ENCODE peak calls at places on chromosomes 4 and X, in four cellular contexts. T is adipocyte, L is endothelial cell of umbilical vein, Z is left ventricle myocardium inferior. D is an unnamed sample.

GRCh38 chr4:23782778-23783455 is 106.9 kb downstream of the PPARGC1A start:
- DNase-seq in T (no peak), L (no peak), Z (no peak), D (no peak)

GRCh38 chrX:136814847-136815634 is 34.3 kb upstream of the ARHGEF6 start:
- DNase-seq in T (no peak), L (no peak), Z (no peak), D (no peak)

GRCh38 chrX:30620980-30621716 is 32.1 kb upstream of the GK start:
- DNase-seq in T (peak; percentile 67), L (no peak), Z (no peak), D (no peak)

GRCh38 chr4:82774711-82775171 is 23.9 kb downstream of the SCD5 start:
- DNase-seq in T (peak; percentile 46), L (no peak), Z (no peak), D (no peak)

GRCh38 chr4:55440786-55441185 is 45.0 kb downstream of the TMEM165 start:
- DNase-seq in T (no peak), L (no peak), Z (no peak), D (no peak)

GRCh38 chr4:10267066-10267465 is 150.5 kb upstream of the WDR1 start:
- DNase-seq in T (no peak), L (no peak), Z (no peak), D (peak; percentile 22)

GRCh38 chr4:91031761-91032160 is 904.6 kb downstream of the CCSER1 start:
- DNase-seq in T (no peak), L (no peak), Z (no peak), D (no peak)

GRCh38 chrX:133639726-133640125 is 224.4 kb upstream of the GPC4 start:
- DNase-seq in T (no peak), L (no peak), Z (no peak), D (no peak)

GRCh38 chr4:10054571-10055041 is 33.3 kb upstream of the SLC2A9 start:
- DNase-seq in T (no peak), L (peak; percentile 74), Z (no peak), D (no peak)

GRCh38 chr4:5758741-5759140 is 47.7 kb downstream of the EVC start:
- DNase-seq in T (peak; percentile 89), L (peak; percentile 78), Z (no peak), D (no peak)

GRCh38 chr4:123621072-123621705 is 224.6 kb downstream of the SPRY1 start:
- DNase-seq in T (no peak), L (peak; percentile 84), Z (no peak), D (no peak)

GRCh38 chr4:965048-965765 is 8.2 kb downstream of the DGKQ start:
- DNase-seq in T (no peak), L (no peak), Z (no peak), D (no peak)

GRCh38 chr4:100907465-100908454 is 389.9 kb upstream of the EMCN start:
- DNase-seq in T (peak; percentile 40), L (peak; percentile 47), Z (no peak), D (no peak)

GRCh38 chr4:47824844-47825243 is 13.0 kb downstream of the CORIN start:
- DNase-seq in T (no peak), L (no peak), Z (peak; percentile 57), D (no peak)

GRCh38 chr4:96698891-96699290 is 859.0 kb downstream of the PDHA2 start:
- DNase-seq in T (no peak), L (no peak), Z (no peak), D (no peak)

GRCh38 chr4:52014903-52015302 is 5.3 kb downstream of the LRRC66 start:
- DNase-seq in T (no peak), L (no peak), Z (no peak), D (no peak)

GRCh38 chr4:142961866-142962265 is 115.8 kb upstream of the INPP4B start:
- DNase-seq in T (peak; percentile 51), L (no peak), Z (no peak), D (no peak)

GRCh38 chr4:128461300-128462103 is 173.9 kb upstream of the PGRMC2 start:
- DNase-seq in T (peak; percentile 88), L (peak; percentile 95), Z (no peak), D (no peak)

GRCh38 chr4:128462104-128462783 is 174.6 kb upstream of the PGRMC2 start:
- DNase-seq in T (no peak), L (no peak), Z (no peak), D (no peak)

GRCh38 chr4:128455480-128455879 is 167.9 kb upstream of the PGRMC2 start:
- DNase-seq in T (no peak), L (no peak), Z (no peak), D (no peak)

GRCh38 chr4:128463006-128463405 is 175.4 kb upstream of the PGRMC2 start:
- DNase-seq in T (no peak), L (no peak), Z (no peak), D (no peak)

DNA sequence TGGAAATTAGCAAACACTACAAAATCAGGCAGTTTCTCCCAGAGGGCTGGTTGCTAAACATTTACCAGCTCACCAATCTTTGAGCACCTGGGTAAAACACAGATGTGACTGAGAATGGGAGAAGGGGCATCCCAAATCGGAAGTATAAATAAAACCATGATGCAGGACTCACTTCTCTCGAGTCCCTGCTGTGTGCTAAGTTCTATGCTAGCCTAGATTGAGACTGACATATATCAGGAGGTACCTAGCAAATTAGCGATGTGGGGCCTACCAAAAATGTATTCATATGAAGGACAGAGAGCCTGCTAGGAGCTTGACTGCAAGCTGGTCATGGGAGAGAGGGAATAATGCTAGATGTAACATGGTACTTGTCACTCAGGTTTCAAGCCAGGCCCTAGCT is 171.9 kb upstream of the PGRMC2 start:
- DNase-seq in T (no peak), L (no peak), Z (no peak), D (no peak)
- H3K4me1 ChIP-seq in T (peaks cover 21% of the 10 kb centered on the region), L (peaks cover 24% of the 10 kb centered on the region), Z (peaks cover 20% of the 10 kb centered on the region), D (no peaks in the 10 kb centered on the region)

GRCh38 chr4:15651682-15652081 is 3.5 kb downstream of the FBXL5 start:
- DNase-seq in T (peak; percentile 17), L (no peak), Z (no peak), D (no peak)

GRCh38 chr4:15653864-15654391 is 1.2 kb downstream of the FBXL5 start:
- DNase-seq in T (peak; percentile 75), L (peak; percentile 72), Z (no peak), D (peak; percentile 50)

GRCh38 chr4:15649914-15650545 is 5.1 kb downstream of the FBXL5 start:
- DNase-seq in T (peak; percentile 78), L (peak; percentile 44), Z (no peak), D (peak; percentile 52)

GRCh38 chr4:15653430-15653829 is 1.7 kb downstream of the FBXL5 start:
- DNase-seq in T (peak; percentile 25), L (no peak), Z (no peak), D (no peak)

DNA sequence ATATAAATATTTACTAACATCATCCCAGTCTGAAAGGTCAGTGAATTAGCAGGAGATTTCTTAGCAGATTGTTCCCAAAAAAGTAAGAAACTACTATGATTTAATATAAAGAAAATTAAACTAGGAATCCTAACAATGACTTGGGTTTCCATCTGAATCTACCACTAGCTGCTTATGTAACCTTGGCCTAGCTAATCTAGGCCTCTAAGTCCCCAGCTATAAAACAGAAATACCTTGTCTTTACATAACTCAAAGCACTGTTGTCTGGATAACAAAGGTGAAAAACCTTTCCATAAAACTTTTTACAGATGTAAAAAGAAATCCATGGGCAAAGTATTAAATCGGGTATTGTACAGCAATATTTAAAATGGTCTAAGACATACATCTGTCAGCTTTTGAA is 3.0 kb downstream of the FBXL5 start:
- DNase-seq in T (peak; percentile 20), L (peak; percentile 14), Z (no peak), D (no peak)
- H3K4me3 ChIP-seq in T (peak overlapping the region; percentile 93), L (no peak overlapping the region), Z (peak overlapping the region; percentile 82), D (no peak overlapping the region)

GRCh38 chr4:108152980-108153379 is 15.8 kb downstream of the LEF1 start:
- DNase-seq in T (no peak), L (no peak), Z (no peak), D (no peak)

GRCh38 chr4:108157655-108158054 is 11.1 kb downstream of the LEF1 start:
- DNase-seq in T (no peak), L (no peak), Z (no peak), D (no peak)

GRCh38 chr4:108159845-108160244 is 8.9 kb downstream of the LEF1 start:
- DNase-seq in T (no peak), L (no peak), Z (no peak), D (no peak)

GRCh38 chr4:108155373-108155772 is 13.4 kb downstream of the LEF1 start:
- DNase-seq in T (no peak), L (no peak), Z (no peak), D (no peak)

DNA sequence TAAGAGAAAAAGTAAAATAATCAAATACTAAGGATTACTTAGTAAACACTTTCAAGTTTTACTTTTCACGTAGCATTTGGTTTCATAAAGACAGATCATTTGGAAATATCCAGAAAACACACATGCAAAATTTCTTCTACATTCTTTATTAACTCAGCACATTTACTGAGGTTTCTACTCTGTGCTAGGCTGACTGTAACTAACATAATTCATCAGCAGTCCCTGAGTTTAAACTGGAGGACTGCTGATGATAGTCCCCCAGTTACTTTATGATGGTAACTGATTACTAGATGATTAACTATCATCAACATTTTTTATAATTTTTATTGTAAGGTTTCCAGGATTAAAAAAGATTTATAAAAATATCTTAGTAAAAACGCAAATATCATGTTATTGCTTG is 12.3 kb downstream of the LEF1 start:
- DNase-seq in T (no peak), L (no peak), Z (no peak), D (no peak)
- H3K4me1 ChIP-seq in T (no peaks in the 10 kb centered on the region), L (no peaks in the 10 kb centered on the region), Z (no peaks in the 10 kb centered on the region), D (no peaks in the 10 kb centered on the region)

GRCh38 chrX:12145402-12145801 is 7.1 kb downstream of the FRMPD4 start:
- DNase-seq in T (no peak), L (no peak), Z (no peak), D (no peak)
- H3K4me3 ChIP-seq in T (no peak overlapping the region), L (no peak overlapping the region), Z (no peak overlapping the region), D (no peak overlapping the region)

GRCh38 chrX:119605739-119606507 is at the start of gene NKRF:
- DNase-seq in T (peak; percentile 94), L (peak; percentile 92), Z (peak; percentile 92), D (peak; percentile 93)
- H3K4me1 ChIP-seq in T (peaks cover 9% of the 10 kb centered on the region), L (peaks cover 2% of the 10 kb centered on the region), Z (peaks cover 9% of the 10 kb centered on the region), D (no peaks in the 10 kb centered on the region)

GRCh38 chr4:76234679-76235044 is 16.9 kb upstream of the FAM47E start:
- DNase-seq in T (no peak), L (no peak), Z (no peak), D (no peak)
- H3K4me3 ChIP-seq in T (no peak overlapping the region), L (no peak overlapping the region), Z (no peak overlapping the region), D (no peak overlapping the region)

DNA sequence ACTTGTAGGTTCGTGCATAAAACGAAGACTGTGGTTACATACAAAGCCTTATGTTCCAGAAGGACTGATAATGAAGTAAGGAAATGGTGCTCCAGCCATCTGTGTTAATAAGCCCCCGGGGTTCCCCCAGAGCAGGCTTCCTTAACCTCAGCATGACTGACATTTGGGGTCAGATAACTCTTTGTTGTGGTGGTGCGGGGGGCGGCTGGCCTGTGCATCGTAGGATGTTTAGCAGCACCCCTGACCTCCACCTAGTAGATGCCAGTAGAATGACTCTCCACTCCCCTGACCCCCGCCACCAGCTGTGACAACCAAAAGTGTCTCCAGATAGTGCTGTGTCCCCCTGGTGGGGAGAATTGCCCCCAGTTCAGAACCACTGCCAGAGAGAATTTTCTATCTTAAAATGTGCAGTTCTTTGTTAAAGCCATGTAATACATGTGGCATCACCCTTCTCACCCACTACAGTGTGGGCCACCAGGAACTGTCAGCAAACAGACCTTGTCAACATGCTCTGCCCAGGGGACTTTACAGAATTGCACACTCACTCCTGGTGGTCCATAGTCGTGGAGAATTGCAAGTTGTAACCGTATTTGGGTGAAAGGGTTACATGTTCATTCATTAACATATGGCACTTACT is 7.5 kb downstream of the SH3KBP1 start:
- DNase-seq in T (no peak), L (no peak), Z (no peak), D (no peak)
- H3K4me1 ChIP-seq in T (peaks cover 7% of the 10 kb centered on the region), L (no peaks in the 10 kb centered on the region), Z (peaks cover 10% of the 10 kb centered on the region), D (no peaks in the 10 kb centered on the region)

GRCh38 chr4:8442596-8443358 is 2.2 kb downstream of the TRMT44 start:
- DNase-seq in T (peak; percentile 8), L (no peak), Z (no peak), D (no peak)
- H3K4me3 ChIP-seq in T (peak overlapping the region; percentile 97), L (no peak overlapping the region), Z (peak overlapping the region; percentile 100), D (no peak overlapping the region)

D was measured in colonic mucosa.